ENCODE peak calls at places on chromosomes 7 and 10, in nine cellular contexts. One of them, this sample, is unnamed.

GRCh38 chr10:125016611-125017202 is 74.8 kb downstream of the ZRANB1 start:
- DNase-seq in neural crest cell: no peak
- DNase-seq in WTC11: no peak
- DNase-seq in cardiac fibroblast: peak
- DNase-seq in H9: no peak
- DNase-seq in GM12865: no peak
- DNase-seq in lower lobe of right lung: no peak
- DNase-seq in A549: no peak
- DNase-seq in cardiac muscle cell: no peak
- DNase-seq in this sample: no peak

GRCh38 chr10:114767101-114767588 is 54.4 kb upstream of the FHIP2A start:
- DNase-seq in neural crest cell: no peak
- DNase-seq in WTC11: no peak
- DNase-seq in cardiac fibroblast: peak
- DNase-seq in H9: no peak
- DNase-seq in GM12865: no peak
- DNase-seq in lower lobe of right lung: no peak
- DNase-seq in A549: peak
- DNase-seq in cardiac muscle cell: no peak
- DNase-seq in this sample: peak

GRCh38 chr7:29350351-29350750 is 155.8 kb downstream of the CHN2 start:
- DNase-seq in neural crest cell: no peak
- DNase-seq in WTC11: no peak
- DNase-seq in cardiac fibroblast: no peak
- DNase-seq in H9: no peak
- DNase-seq in GM12865: no peak
- DNase-seq in lower lobe of right lung: no peak
- DNase-seq in A549: no peak
- DNase-seq in cardiac muscle cell: no peak
- DNase-seq in this sample: no peak

GRCh38 chr7:6164491-6164890 is 107.9 kb downstream of the CYTH3 start:
- DNase-seq in neural crest cell: peak
- DNase-seq in WTC11: peak
- DNase-seq in cardiac fibroblast: no peak
- DNase-seq in H9: peak
- DNase-seq in GM12865: no peak
- DNase-seq in lower lobe of right lung: no peak
- DNase-seq in A549: peak
- DNase-seq in cardiac muscle cell: no peak
- DNase-seq in this sample: no peak

GRCh38 chr10:117320050-117320665 is 55.1 kb downstream of the PDZD8 start:
- DNase-seq in neural crest cell: no peak
- DNase-seq in WTC11: no peak
- DNase-seq in cardiac fibroblast: peak
- DNase-seq in H9: no peak
- DNase-seq in GM12865: peak
- DNase-seq in lower lobe of right lung: no peak
- DNase-seq in A549: peak
- DNase-seq in cardiac muscle cell: peak
- DNase-seq in this sample: peak

GRCh38 chr10:114103286-114103685 is 59.6 kb downstream of the ADRB1 start:
- DNase-seq in neural crest cell: no peak
- DNase-seq in WTC11: no peak
- DNase-seq in cardiac fibroblast: peak
- DNase-seq in H9: no peak
- DNase-seq in GM12865: peak
- DNase-seq in lower lobe of right lung: no peak
- DNase-seq in A549: peak
- DNase-seq in cardiac muscle cell: peak
- DNase-seq in this sample: peak

GRCh38 chr7:73593207-73594045 is 15.0 kb upstream of the TBL2 start:
- DNase-seq in neural crest cell: no peak
- DNase-seq in WTC11: no peak
- DNase-seq in cardiac fibroblast: no peak
- DNase-seq in H9: no peak
- DNase-seq in GM12865: no peak
- DNase-seq in lower lobe of right lung: no peak
- DNase-seq in A549: no peak
- DNase-seq in cardiac muscle cell: no peak
- DNase-seq in this sample: no peak

GRCh38 chr10:52703898-52704297 is 68.7 kb downstream of the MBL2 start:
- DNase-seq in neural crest cell: no peak
- DNase-seq in WTC11: no peak
- DNase-seq in cardiac fibroblast: no peak
- DNase-seq in H9: no peak
- DNase-seq in GM12865: peak
- DNase-seq in lower lobe of right lung: no peak
- DNase-seq in A549: no peak
- DNase-seq in cardiac muscle cell: no peak
- DNase-seq in this sample: peak

GRCh38 chr10:97081621-97082235 is 104.0 kb downstream of the SLIT1 start:
- DNase-seq in neural crest cell: peak
- DNase-seq in WTC11: peak
- DNase-seq in cardiac fibroblast: peak
- DNase-seq in H9: peak
- DNase-seq in GM12865: peak
- DNase-seq in lower lobe of right lung: no peak
- DNase-seq in A549: peak
- DNase-seq in cardiac muscle cell: peak
- DNase-seq in this sample: peak

GRCh38 chr7:115099906-115100305 is 178.0 kb downstream of the MDFIC start:
- DNase-seq in neural crest cell: no peak
- DNase-seq in WTC11: no peak
- DNase-seq in cardiac fibroblast: peak
- DNase-seq in H9: no peak
- DNase-seq in GM12865: no peak
- DNase-seq in lower lobe of right lung: no peak
- DNase-seq in A549: peak
- DNase-seq in cardiac muscle cell: no peak
- DNase-seq in this sample: peak

GRCh38 chr10:75469018-75469616 is 37.7 kb downstream of the LRMDA start:
- DNase-seq in neural crest cell: no peak
- DNase-seq in WTC11: no peak
- DNase-seq in cardiac fibroblast: peak
- DNase-seq in H9: no peak
- DNase-seq in GM12865: no peak
- DNase-seq in lower lobe of right lung: no peak
- DNase-seq in A549: peak
- DNase-seq in cardiac muscle cell: no peak
- DNase-seq in this sample: peak

GRCh38 chr7:115271332-115272235 is 349.7 kb downstream of the MDFIC start:
- DNase-seq in neural crest cell: no peak
- DNase-seq in WTC11: no peak
- DNase-seq in cardiac fibroblast: peak
- DNase-seq in H9: no peak
- DNase-seq in GM12865: no peak
- DNase-seq in lower lobe of right lung: no peak
- DNase-seq in A549: no peak
- DNase-seq in cardiac muscle cell: no peak
- DNase-seq in this sample: peak

GRCh38 chr7:73606801-73607691 is 17.3 kb downstream of the MLXIPL start:
- DNase-seq in neural crest cell: peak
- DNase-seq in WTC11: peak
- DNase-seq in cardiac fibroblast: peak
- DNase-seq in H9: peak
- DNase-seq in GM12865: peak
- DNase-seq in lower lobe of right lung: peak
- DNase-seq in A549: peak
- DNase-seq in cardiac muscle cell: peak
- DNase-seq in this sample: no peak

GRCh38 chr10:90847436-90847835 is 10.4 kb downstream of the HTR7 start:
- DNase-seq in neural crest cell: no peak
- DNase-seq in WTC11: no peak
- DNase-seq in cardiac fibroblast: peak
- DNase-seq in H9: no peak
- DNase-seq in GM12865: no peak
- DNase-seq in lower lobe of right lung: no peak
- DNase-seq in A549: no peak
- DNase-seq in cardiac muscle cell: no peak
- DNase-seq in this sample: peak

GRCh38 chr10:74179124-74179710 is 28.2 kb downstream of the ADK start:
- DNase-seq in neural crest cell: no peak
- DNase-seq in WTC11: no peak
- DNase-seq in cardiac fibroblast: no peak
- DNase-seq in H9: no peak
- DNase-seq in GM12865: no peak
- DNase-seq in lower lobe of right lung: no peak
- DNase-seq in A549: no peak
- DNase-seq in cardiac muscle cell: no peak
- DNase-seq in this sample: no peak

GRCh38 chr7:76133164-76133775 is 68.4 kb upstream of the SRRM3 start:
- DNase-seq in neural crest cell: no peak
- DNase-seq in WTC11: no peak
- DNase-seq in cardiac fibroblast: no peak
- DNase-seq in H9: no peak
- DNase-seq in GM12865: no peak
- DNase-seq in lower lobe of right lung: no peak
- DNase-seq in A549: no peak
- DNase-seq in cardiac muscle cell: no peak
- DNase-seq in this sample: no peak

GRCh38 chr7:7670490-7670889 is 29.9 kb downstream of the UMAD1 start:
- DNase-seq in neural crest cell: no peak
- DNase-seq in WTC11: no peak
- DNase-seq in cardiac fibroblast: no peak
- DNase-seq in H9: no peak
- DNase-seq in GM12865: no peak
- DNase-seq in lower lobe of right lung: no peak
- DNase-seq in A549: no peak
- DNase-seq in cardiac muscle cell: no peak
- DNase-seq in this sample: no peak

GRCh38 chr10:15123749-15124184 is 26.6 kb downstream of the RPP38 start:
- DNase-seq in neural crest cell: no peak
- DNase-seq in WTC11: no peak
- DNase-seq in cardiac fibroblast: peak
- DNase-seq in H9: no peak
- DNase-seq in GM12865: peak
- DNase-seq in lower lobe of right lung: no peak
- DNase-seq in A549: no peak
- DNase-seq in cardiac muscle cell: no peak
- DNase-seq in this sample: peak

GRCh38 chr7:92042056-92042737 is 92.1 kb downstream of the CYP51A1 start:
- DNase-seq in neural crest cell: no peak
- DNase-seq in WTC11: no peak
- DNase-seq in cardiac fibroblast: no peak
- DNase-seq in H9: no peak
- DNase-seq in GM12865: no peak
- DNase-seq in lower lobe of right lung: no peak
- DNase-seq in A549: peak
- DNase-seq in cardiac muscle cell: no peak
- DNase-seq in this sample: no peak

GRCh38 chr10:110919971-110920881 is 822 bp downstream of the SHOC2 start:
- DNase-seq in neural crest cell: peak
- DNase-seq in WTC11: peak
- DNase-seq in cardiac fibroblast: peak
- DNase-seq in H9: peak
- DNase-seq in GM12865: peak
- DNase-seq in lower lobe of right lung: peak
- DNase-seq in A549: no peak
- DNase-seq in cardiac muscle cell: peak
- DNase-seq in this sample: peak

GRCh38 chr10:110918269-110918632 is 729 bp downstream of the BBIP1 start:
- DNase-seq in neural crest cell: peak
- DNase-seq in WTC11: peak
- DNase-seq in cardiac fibroblast: peak
- DNase-seq in H9: peak
- DNase-seq in GM12865: no peak
- DNase-seq in lower lobe of right lung: peak
- DNase-seq in A549: peak
- DNase-seq in cardiac muscle cell: peak
- DNase-seq in this sample: peak

GRCh38 chr10:110919349-110919931 is at the start of gene SHOC2:
- DNase-seq in neural crest cell: peak
- DNase-seq in WTC11: peak
- DNase-seq in cardiac fibroblast: no peak
- DNase-seq in H9: peak
- DNase-seq in GM12865: peak
- DNase-seq in lower lobe of right lung: peak
- DNase-seq in A549: peak
- DNase-seq in cardiac muscle cell: peak
- DNase-seq in this sample: no peak

GRCh38 chr10:110916554-110917346 is 2.2 kb downstream of the BBIP1 start:
- DNase-seq in neural crest cell: no peak
- DNase-seq in WTC11: no peak
- DNase-seq in cardiac fibroblast: peak
- DNase-seq in H9: no peak
- DNase-seq in GM12865: no peak
- DNase-seq in lower lobe of right lung: no peak
- DNase-seq in A549: no peak
- DNase-seq in cardiac muscle cell: no peak
- DNase-seq in this sample: peak

GRCh38 chr10:110918633-110919348 is at the start of gene BBIP1:
- DNase-seq in neural crest cell: no peak
- DNase-seq in WTC11: no peak
- DNase-seq in cardiac fibroblast: peak
- DNase-seq in H9: no peak
- DNase-seq in GM12865: peak
- DNase-seq in lower lobe of right lung: no peak
- DNase-seq in A549: peak
- DNase-seq in cardiac muscle cell: no peak
- DNase-seq in this sample: peak
- TF ChIP-seq CTCF in neural crest cell: peak
- TF ChIP-seq CTCF in WTC11: no peak
- TF ChIP-seq CTCF in cardiac fibroblast: no peak
- TF ChIP-seq CTCF in H9: no peak
- TF ChIP-seq CTCF in GM12865: no peak
- TF ChIP-seq CTCF in lower lobe of right lung: peak
- TF ChIP-seq CTCF in A549: no peak
- TF ChIP-seq CTCF in cardiac muscle cell: no peak
- TF ChIP-seq CTCF in this sample: no peak

GRCh38 chr7:130872756-130873448 is 138.9 kb upstream of the KLF14 start:
- DNase-seq in neural crest cell: no peak
- DNase-seq in WTC11: no peak
- DNase-seq in cardiac fibroblast: peak
- DNase-seq in H9: no peak
- DNase-seq in GM12865: no peak
- DNase-seq in lower lobe of right lung: no peak
- DNase-seq in A549: no peak
- DNase-seq in cardiac muscle cell: no peak
- DNase-seq in this sample: no peak
- TF ChIP-seq CTCF in neural crest cell: no peak
- TF ChIP-seq CTCF in WTC11: no peak
- TF ChIP-seq CTCF in cardiac fibroblast: no peak
- TF ChIP-seq CTCF in H9: no peak
- TF ChIP-seq CTCF in GM12865: no peak
- TF ChIP-seq CTCF in lower lobe of right lung: no peak
- TF ChIP-seq CTCF in A549: no peak
- TF ChIP-seq CTCF in cardiac muscle cell: no peak
- TF ChIP-seq CTCF in this sample: no peak

GRCh38 chr7:112946350-112946749 is 140.3 kb downstream of the GPR85 start:
- DNase-seq in neural crest cell: no peak
- DNase-seq in WTC11: no peak
- DNase-seq in cardiac fibroblast: peak
- DNase-seq in H9: no peak
- DNase-seq in GM12865: no peak
- DNase-seq in lower lobe of right lung: no peak
- DNase-seq in A549: no peak
- DNase-seq in cardiac muscle cell: no peak
- DNase-seq in this sample: no peak
- TF ChIP-seq CTCF in neural crest cell: no peak
- TF ChIP-seq CTCF in WTC11: no peak
- TF ChIP-seq CTCF in cardiac fibroblast: no peak
- TF ChIP-seq CTCF in H9: no peak
- TF ChIP-seq CTCF in GM12865: no peak
- TF ChIP-seq CTCF in lower lobe of right lung: no peak
- TF ChIP-seq CTCF in A549: no peak
- TF ChIP-seq CTCF in cardiac muscle cell: no peak
- TF ChIP-seq CTCF in this sample: no peak

GRCh38 chr10:126504051-126504760 is 115.9 kb upstream of the ADAM12 start:
- DNase-seq in neural crest cell: peak
- DNase-seq in WTC11: peak
- DNase-seq in cardiac fibroblast: peak
- DNase-seq in H9: peak
- DNase-seq in GM12865: peak
- DNase-seq in lower lobe of right lung: no peak
- DNase-seq in A549: peak
- DNase-seq in cardiac muscle cell: peak
- DNase-seq in this sample: peak
- TF ChIP-seq CTCF in neural crest cell: peak
- TF ChIP-seq CTCF in WTC11: peak
- TF ChIP-seq CTCF in cardiac fibroblast: peak
- TF ChIP-seq CTCF in H9: peak
- TF ChIP-seq CTCF in GM12865: peak
- TF ChIP-seq CTCF in lower lobe of right lung: peak
- TF ChIP-seq CTCF in A549: peak
- TF ChIP-seq CTCF in cardiac muscle cell: peak
- TF ChIP-seq CTCF in this sample: peak

This sample was measured in HFFc6.